ENCODE peak calls at places on chromosome 10, in five cellular contexts. G is astrocyte of the hippocampus; R is stimulated activated CD4-positive, alpha-beta T cell treated with anti-CD3 and anti-CD28 coated beads, Interleukin-1b, Interleukin-23, amount 100 ng/mL, for 4 hours; Y is MV-4-11; T is stimulated activated CD8-positive, alpha-beta memory T cell treated with anti-CD3 and anti-CD28 coated beads, Interleukin-4, amount 100 ng/mL, for 1 hour. W is an unnamed sample.
A peak's percentile ranks its signal among the peaks of the same experiment; 100 is the strongest.

GRCh38 chr10:119250641-119251314 is 43.4 kb downstream of the GRK5 start:
- DNase-seq in R (no peak), G (peak; percentile 73), Y (no peak), T (no peak), W (no peak)

GRCh38 chr10:13834581-13835286 is 248.0 kb downstream of the PRPF18 start:
- DNase-seq in R (no peak), G (peak; percentile 65), Y (peak; percentile 75), T (no peak), W (peak; percentile 27)

GRCh38 chr10:117163954-117164292 is 25.9 kb upstream of the VAX1 start:
- DNase-seq in Y (no peak), T (no peak), G (no peak), R (no peak), W (no peak)

GRCh38 chr10:79407811-79408795 is 37.3 kb downstream of the ZCCHC24 start:
- DNase-seq in G (peak; percentile 34), Y (no peak), T (no peak), R (no peak), W (peak; percentile 29)

GRCh38 chr10:100934084-100934659 is 21.4 kb downstream of the SLF2 start:
- DNase-seq in R (no peak), T (no peak), Y (peak; percentile 15), G (no peak), W (no peak)

GRCh38 chr10:74586088-74586585 is 240.3 kb upstream of the KAT6B start:
- DNase-seq in Y (no peak), T (peak; percentile 21), R (peak; percentile 21), G (peak; percentile 26), W (no peak)

GRCh38 chr10:42753126-42753506 is 29.5 kb upstream of the BMS1 start:
- DNase-seq in Y (no peak), R (peak; percentile 66), G (peak; percentile 88), T (peak; percentile 50), W (peak; percentile 42)

GRCh38 chr10:87960230-87960629 is 96.8 kb downstream of the PTEN start:
- DNase-seq in R (no peak), G (peak; percentile 49), T (no peak), Y (no peak), W (no peak)

GRCh38 chr10:56605043-56605442 is 244.0 kb upstream of the ZWINT start:
- DNase-seq in G (peak; percentile 2), T (no peak), Y (no peak), R (no peak), W (no peak)

GRCh38 chr10:132810807-132811700 is 25.1 kb upstream of the NKX6-2 start:
- DNase-seq in G (no peak), T (no peak), R (no peak), Y (no peak), W (no peak)

GRCh38 chr10:8159628-8160165 is 105.2 kb downstream of the GATA3 start:
- DNase-seq in R (no peak), G (peak; percentile 16), T (no peak), Y (no peak), W (no peak)

GRCh38 chr10:121187375-121187774 is 336.2 kb downstream of the WDR11 start:
- DNase-seq in R (no peak), G (peak; percentile 50), T (no peak), Y (no peak), W (no peak)

GRCh38 chr10:131078131-131078881 is 233.2 kb downstream of the TCERG1L start:
- DNase-seq in R (no peak), T (no peak), Y (no peak), G (no peak), W (no peak)

GRCh38 chr10:43265799-43266721 is 805 bp downstream of the RASGEF1A start:
- DNase-seq in Y (no peak), R (peak; percentile 18), T (peak; percentile 21), G (peak; percentile 23), W (no peak)

GRCh38 chr10:110221721-110222261 is 14.4 kb downstream of the MXI1 start:
- DNase-seq in G (peak; percentile 93), Y (peak; percentile 93), T (peak; percentile 51), R (peak; percentile 66), W (peak; percentile 86)

GRCh38 chr10:98010939-98011685 is 19.3 kb downstream of the CRTAC1 start:
- DNase-seq in Y (no peak), R (no peak), G (no peak), T (no peak), W (no peak)

GRCh38 chr10:129961274-129961839 is 2.7 kb downstream of the EBF3 start:
- DNase-seq in Y (no peak), T (no peak), G (no peak), R (no peak), W (no peak)

GRCh38 chr10:17235136-17235535 is 7.1 kb downstream of the VIM start:
- DNase-seq in T (no peak), G (peak; percentile 58), R (no peak), Y (no peak), W (no peak)

GRCh38 chr10:72061491-72061890 is 26.9 kb downstream of the SPOCK2 start:
- DNase-seq in G (no peak), R (no peak), T (no peak), Y (no peak), W (no peak)

GRCh38 chr10:84825330-84825729 is 496.9 kb downstream of the CCSER2 start:
- DNase-seq in G (peak; percentile 93), Y (no peak), T (no peak), R (no peak), W (no peak)